ENCODE peak calls at places on chromosomes 16 and 17, in seven cellular contexts. L is HCT116, B is HepG2, N is K562, J is H1, W is SK-N-SH, O is GM12878. F is an unnamed sample. For H3K4me1, the result is how much of the 10 kb centered on the place peaks cover.

GRCh38 chr16:7037491-7037890 is 295.2 kb upstream of the RBFOX1 start:
- DNase-seq in W (no peak), O (no peak), N (no peak), L (no peak), B (peak), J (no peak), F (no peak)

GRCh38 chr16:15493416-15494181 is 59.2 kb downstream of the BMERB1 start:
- DNase-seq in L (no peak), O (no peak), N (no peak), J (no peak), W (no peak), B (no peak), F (no peak)

GRCh38 chr16:80932725-80933124 is 74.0 kb downstream of the CMC2 start:
- DNase-seq in W (peak), L (no peak), N (no peak), O (no peak), J (no peak), B (no peak), F (no peak)

GRCh38 chr17:63246344-63246743 is 199.8 kb downstream of the CYB561 start:
- DNase-seq in N (no peak), W (peak), J (no peak), L (no peak), O (no peak), B (no peak), F (no peak)

GRCh38 chr17:3965123-3965800 is 1.0 kb upstream of the ATP2A3 start:
- DNase-seq in N (peak), J (peak), L (peak), W (peak), B (no peak), O (peak), F (peak)

GRCh38 chr16:88759245-88759975 is 25.6 kb downstream of the PIEZO1 start:
- DNase-seq in B (peak), J (no peak), N (no peak), W (no peak), O (no peak), L (no peak), F (no peak)

GRCh38 chr17:32656851-32657250 is 170.1 kb downstream of the CDK5R1 start:
- DNase-seq in L (no peak), J (no peak), B (no peak), O (no peak), N (no peak), W (no peak), F (no peak)

GRCh38 chr16:2056681-2057407 is 9.1 kb downstream of the TSC2 start:
- DNase-seq in B (no peak), W (no peak), L (no peak), J (no peak), O (no peak), N (peak), F (no peak)

GRCh38 chr16:140175-140857 is 1.8 kb upstream of the NPRL3 start:
- DNase-seq in N (no peak), L (no peak), J (no peak), O (no peak), W (no peak), B (no peak), F (no peak)

GRCh38 chr16:8634991-8635736 is 13.7 kb downstream of the METTL22 start:
- DNase-seq in N (peak), O (no peak), B (peak), W (peak), J (peak), L (no peak), F (peak)

GRCh38 chr16:12548270-12548983 is 255.3 kb downstream of the CPPED1 start:
- DNase-seq in N (no peak), L (no peak), W (no peak), O (peak), J (no peak), B (no peak), F (no peak)

GRCh38 chr16:75402821-75403475 is 30.4 kb downstream of the CFDP1 start:
- DNase-seq in J (no peak), W (peak), B (peak), O (no peak), N (peak), L (peak), F (no peak)

GRCh38 chr16:70561623-70562022 is 38.0 kb downstream of the SF3B3 start:
- DNase-seq in N (no peak), B (no peak), O (no peak), W (no peak), J (no peak), L (no peak), F (no peak)

GRCh38 chr16:23068337-23068736 is 80.9 kb downstream of the USP31 start:
- DNase-seq in O (no peak), N (no peak), W (no peak), L (no peak), J (no peak), B (no peak), F (no peak)
- H3K4me1 ChIP-seq in O (under half), N (under half), W (under half), L (under half), J (under half), B (under half), F (under half)

DNA sequence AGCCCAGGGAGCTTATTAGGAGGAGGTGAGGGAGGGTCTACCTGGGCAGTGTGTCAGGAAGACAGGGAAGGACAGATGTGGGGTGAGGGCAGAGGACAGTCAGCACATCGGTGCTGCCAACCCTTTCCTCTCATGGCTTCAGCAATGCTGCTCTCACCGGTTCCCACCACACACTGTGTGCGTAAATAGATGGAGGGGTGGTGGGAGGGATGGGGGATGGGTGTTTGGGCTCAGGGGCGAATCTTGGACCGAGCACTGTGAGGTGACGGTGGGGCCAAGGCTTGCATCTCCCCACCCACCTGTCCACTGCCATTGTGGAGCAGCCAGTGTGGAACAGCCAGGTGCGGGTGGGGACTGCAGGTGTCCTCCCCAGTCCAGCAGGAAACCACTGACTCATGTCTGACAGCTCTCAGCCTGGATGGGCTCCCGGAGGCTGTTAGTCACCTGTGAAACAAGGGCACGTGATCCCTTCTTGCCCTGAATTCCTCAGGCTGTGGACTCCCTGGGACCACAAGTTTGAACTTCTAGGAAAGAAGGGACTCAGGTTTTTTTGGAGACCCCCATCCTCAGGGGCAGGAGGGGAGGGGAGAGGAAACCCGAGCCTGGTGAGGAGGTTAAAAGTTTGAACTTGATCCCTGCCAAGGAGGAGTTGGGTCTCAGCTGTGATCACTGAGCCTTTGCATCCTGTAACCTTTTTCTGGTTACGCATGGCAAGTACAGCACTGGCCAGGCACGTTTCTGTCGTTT is 42.7 kb upstream of the SMPD3 start:
- DNase-seq in N (no peak), O (no peak), B (no peak), W (no peak), L (peak), J (no peak), F (no peak)
- TF ChIP-seq YY1 in N (no peak), O (no peak), B (no peak), W (no peak), L (no peak), J (no peak), F (no peak)

GRCh38 chr16:79297297-79297696 is 303.2 kb downstream of the MAF start:
- DNase-seq in O (no peak), N (no peak), L (no peak), B (no peak), W (no peak), J (no peak), F (no peak)

GRCh38 chr16:79299154-79299799 is 301.3 kb downstream of the MAF start:
- DNase-seq in B (no peak), L (no peak), J (peak), W (peak), O (no peak), N (no peak), F (peak)

GRCh38 chr16:79298476-79299153 is 301.9 kb downstream of the MAF start:
- DNase-seq in N (no peak), L (no peak), J (peak), W (no peak), B (no peak), O (no peak), F (no peak)

GRCh38 chr16:79297805-79298204 is 302.7 kb downstream of the MAF start:
- DNase-seq in W (no peak), J (no peak), N (no peak), B (no peak), O (no peak), L (no peak), F (no peak)

GRCh38 chr16:79301036-79301435 is 299.5 kb downstream of the MAF start:
- DNase-seq in N (no peak), O (no peak), W (no peak), B (no peak), J (peak), L (no peak), F (no peak)
- H3K4me1 ChIP-seq in N (under half), O (under half), W (under half), B (under half), J (under half), L (under half), F (under half)

GRCh38 chr17:81097134-81097942 is 62.4 kb downstream of the BAIAP2 start:
- DNase-seq in B (peak), L (peak), N (peak), W (peak), O (no peak), J (peak), F (peak)
- TF ChIP-seq YY1 in B (no peak), L (peak), N (no peak), W (no peak), O (no peak), J (no peak), F (no peak)

GRCh38 chr16:22321340-22322001 is 24.3 kb downstream of the POLR3E start:
- DNase-seq in B (peak), N (peak), L (peak), J (peak), O (peak), W (peak), F (peak)

GRCh38 chr16:22323173-22323997 is 26.2 kb downstream of the POLR3E start:
- DNase-seq in L (no peak), B (no peak), W (no peak), O (no peak), N (no peak), J (no peak), F (no peak)

GRCh38 chr16:22322741-22323140 is 25.5 kb downstream of the POLR3E start:
- DNase-seq in W (no peak), N (no peak), B (no peak), J (no peak), L (no peak), O (no peak), F (no peak)

GRCh38 chr16:22320572-22321339 is 23.5 kb downstream of the POLR3E start:
- DNase-seq in J (no peak), B (no peak), W (no peak), N (no peak), L (no peak), O (no peak), F (no peak)

GRCh38 chr16:22322021-22322471 is 24.8 kb downstream of the POLR3E start:
- DNase-seq in B (no peak), N (no peak), O (no peak), W (no peak), J (no peak), L (no peak), F (no peak)
- H3K4me1 ChIP-seq in B (under half), N (under half), O (under half), W (under half), J (under half), L (under half), F (under half)

DNA sequence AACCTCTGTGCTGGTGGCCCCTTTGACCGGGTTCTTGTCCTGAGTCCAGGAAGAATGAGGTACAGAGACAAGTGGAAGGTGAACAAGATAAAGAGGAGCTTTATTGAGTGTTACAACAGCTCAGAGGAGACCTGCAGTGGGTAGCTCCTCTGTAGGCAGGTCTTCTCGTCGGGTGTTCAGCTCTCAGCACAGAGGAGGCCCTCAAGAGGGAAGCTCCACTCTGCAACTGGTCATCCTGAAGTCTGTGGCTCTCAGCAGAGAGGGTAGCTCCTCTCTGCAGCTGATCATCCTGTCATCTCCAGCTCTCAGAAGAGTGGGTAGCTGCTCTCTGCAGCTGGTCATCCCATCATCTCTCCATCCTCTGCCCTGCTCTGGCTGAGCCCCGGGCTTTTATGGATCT is 39.7 kb downstream of the SCPEP1 start:
- DNase-seq in N (no peak), W (no peak), O (no peak), J (no peak), B (no peak), L (no peak), F (no peak)
- TF ChIP-seq YY1 in N (no peak), W (no peak), O (no peak), J (no peak), B (no peak), L (no peak), F (no peak)

GRCh38 chr17:48593840-48594411 is 347 bp upstream of the HOXB5 start:
- DNase-seq in L (no peak), O (no peak), B (peak), N (peak), W (peak), J (peak), F (peak)
- H3K4me1 ChIP-seq in L (under half), O (under half), B (under half), N (under half), W (under half), J (under half), F (under half)

GRCh38 chr17:43956222-43956621 is 2.5 kb upstream of the PYY start:
- DNase-seq in O (no peak), J (no peak), W (no peak), N (no peak), L (no peak), B (no peak), F (no peak)
- TF ChIP-seq YY1 in O (no peak), J (no peak), W (no peak), N (no peak), L (no peak), B (no peak), F (no peak)

DNA sequence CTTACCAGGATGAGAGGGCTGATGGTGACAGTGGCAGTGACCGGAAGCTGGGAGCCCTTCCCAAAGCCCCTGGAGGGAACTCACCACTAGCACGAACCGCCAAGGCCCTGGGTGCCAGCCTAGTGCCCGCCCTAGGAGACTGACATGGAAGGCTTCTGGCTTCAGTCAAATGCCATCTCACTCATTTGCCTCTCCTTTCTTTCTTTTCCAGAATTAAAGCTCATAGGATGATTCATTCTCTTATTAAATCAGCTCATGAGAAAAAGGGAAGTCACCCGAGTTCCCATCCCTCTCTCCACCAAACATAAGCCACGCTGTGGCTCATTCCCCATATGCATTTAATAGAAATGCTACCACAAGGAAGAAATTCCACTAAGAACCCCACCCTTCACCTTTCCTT is 12.1 kb downstream of the CUEDC1 start:
- DNase-seq in O (no peak), N (no peak), L (no peak), W (no peak), B (no peak), J (no peak), F (no peak)
- H3K4me1 ChIP-seq in O (half or more), N (under half), L (half or more), W (half or more), B (half or more), J (under half), F (under half)

DNA sequence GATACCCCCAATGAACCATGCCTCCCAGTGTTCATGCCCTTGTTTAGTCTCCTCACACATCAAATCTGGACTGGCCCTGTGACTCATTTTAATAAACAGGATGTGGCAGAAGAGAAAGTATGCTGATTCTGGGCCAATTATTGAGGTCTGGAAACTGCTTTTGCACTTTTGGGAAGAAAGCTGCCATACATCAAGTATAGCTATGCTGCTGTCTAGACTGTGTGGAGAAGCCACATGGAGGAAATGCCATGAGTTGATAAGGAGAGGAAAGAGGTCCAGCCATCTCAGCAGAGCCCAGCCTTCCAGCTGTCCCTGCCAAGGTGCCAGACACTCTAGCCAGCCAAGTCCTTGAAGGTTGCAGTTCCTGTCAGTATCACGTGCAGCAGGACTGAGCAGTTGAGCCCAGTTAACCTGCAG is 16.7 kb downstream of the RPRML start:
- DNase-seq in O (no peak), J (no peak), W (no peak), N (no peak), B (no peak), L (no peak), F (no peak)
- TF ChIP-seq YY1 in O (no peak), J (no peak), W (no peak), N (no peak), B (no peak), L (no peak), F (no peak)

F was measured in NT2/D1.